ENCODE peak calls at places on chromosome 19, in five cellular contexts. One of them, this sample, is unnamed.

GRCh38 chr19:43643326-43643725 is 3.7 kb upstream of the CADM4 start:
- DNase-seq in H1: no peak
- DNase-seq in trophoblast cell: no peak
- DNase-seq in neuronal stem cell: no peak
- DNase-seq in mesenchymal stem cell: no peak
- DNase-seq in this sample: no peak

GRCh38 chr19:37655689-37656491 is 625 bp upstream of the ZFP30 start:
- DNase-seq in mesenchymal stem cell: peak
- DNase-seq in H1: peak
- DNase-seq in neuronal stem cell: peak
- DNase-seq in trophoblast cell: peak
- DNase-seq in this sample: peak

GRCh38 chr19:53037101-53038097 is 7.1 kb upstream of the ERVV-2 start:
- DNase-seq in mesenchymal stem cell: no peak
- DNase-seq in neuronal stem cell: no peak
- DNase-seq in trophoblast cell: peak
- DNase-seq in H1: peak
- DNase-seq in this sample: peak

GRCh38 chr19:44720945-44721344 is 22.0 kb downstream of the CEACAM16 start:
- DNase-seq in neuronal stem cell: no peak
- DNase-seq in H1: no peak
- DNase-seq in mesenchymal stem cell: no peak
- DNase-seq in trophoblast cell: peak
- DNase-seq in this sample: no peak

GRCh38 chr19:29278716-29279115 is 65.8 kb upstream of the UQCRFS1 start:
- DNase-seq in trophoblast cell: no peak
- DNase-seq in mesenchymal stem cell: no peak
- DNase-seq in H1: no peak
- DNase-seq in neuronal stem cell: no peak
- DNase-seq in this sample: no peak

GRCh38 chr19:14476663-14477401 is 1.7 kb upstream of the PTGER1 start:
- DNase-seq in mesenchymal stem cell: peak
- DNase-seq in H1: peak
- DNase-seq in trophoblast cell: peak
- DNase-seq in neuronal stem cell: no peak
- DNase-seq in this sample: no peak

GRCh38 chr19:46537136-46538097 is 41.8 kb upstream of the PNMA8B start:
- DNase-seq in trophoblast cell: peak
- DNase-seq in neuronal stem cell: no peak
- DNase-seq in H1: peak
- DNase-seq in mesenchymal stem cell: peak
- DNase-seq in this sample: peak

GRCh38 chr19:4573682-4574081 is 14.2 kb upstream of the SEMA6B start:
- DNase-seq in H1: no peak
- DNase-seq in neuronal stem cell: no peak
- DNase-seq in trophoblast cell: no peak
- DNase-seq in mesenchymal stem cell: no peak
- DNase-seq in this sample: no peak

GRCh38 chr19:37867831-37868230 is 38.6 kb downstream of the WDR87 start:
- DNase-seq in mesenchymal stem cell: peak
- DNase-seq in H1: no peak
- DNase-seq in trophoblast cell: no peak
- DNase-seq in neuronal stem cell: no peak
- DNase-seq in this sample: no peak

GRCh38 chr19:18999016-18999758 is 34.1 kb downstream of the SUGP2 start:
- DNase-seq in neuronal stem cell: no peak
- DNase-seq in mesenchymal stem cell: no peak
- DNase-seq in trophoblast cell: no peak
- DNase-seq in H1: no peak
- DNase-seq in this sample: no peak

DNA sequence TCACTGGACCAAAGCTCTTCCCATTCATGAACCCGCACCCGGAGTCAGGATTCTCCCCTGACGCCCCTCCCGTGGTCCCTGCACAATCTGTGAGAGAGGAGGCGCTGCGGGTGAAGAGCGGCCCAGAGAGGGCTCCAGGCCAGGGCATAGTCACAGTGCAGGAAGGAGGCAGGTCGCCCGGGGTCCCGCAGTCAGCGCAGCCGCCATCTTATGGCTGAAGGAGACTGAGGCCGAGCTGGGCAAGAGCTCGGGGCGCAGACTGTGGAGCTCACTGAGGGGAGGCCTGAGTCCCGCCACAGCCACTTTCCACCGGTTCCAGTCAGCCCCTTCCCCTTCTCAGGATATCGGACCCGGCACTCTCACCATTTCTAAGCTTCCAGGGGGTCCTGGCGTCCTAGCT is 300 bp downstream of the ZNF99 start:
- DNase-seq in trophoblast cell: no peak
- DNase-seq in H1: no peak
- DNase-seq in mesenchymal stem cell: no peak
- DNase-seq in neuronal stem cell: no peak
- DNase-seq in this sample: no peak
- H2BK12ac ChIP-seq in trophoblast cell: no peak
- H2BK12ac ChIP-seq in H1: no peak
- H2BK12ac ChIP-seq in mesenchymal stem cell: no peak
- H2BK12ac ChIP-seq in neuronal stem cell: no peak
- H2BK12ac ChIP-seq in this sample: no peak

GRCh38 chr19:41720103-41720502 is 11.7 kb downstream of the CEACAM5 start:
- DNase-seq in H1: no peak
- DNase-seq in trophoblast cell: no peak
- DNase-seq in neuronal stem cell: no peak
- DNase-seq in mesenchymal stem cell: no peak
- DNase-seq in this sample: no peak
- H2BK12ac ChIP-seq in H1: no peak
- H2BK12ac ChIP-seq in trophoblast cell: no peak
- H2BK12ac ChIP-seq in neuronal stem cell: no peak
- H2BK12ac ChIP-seq in mesenchymal stem cell: no peak
- H2BK12ac ChIP-seq in this sample: no peak

GRCh38 chr19:2694196-2694595 is 8.3 kb downstream of the GNG7 start:
- DNase-seq in mesenchymal stem cell: no peak
- DNase-seq in neuronal stem cell: no peak
- DNase-seq in H1: no peak
- DNase-seq in trophoblast cell: no peak
- DNase-seq in this sample: no peak

GRCh38 chr19:2690856-2691255 is 11.6 kb downstream of the GNG7 start:
- DNase-seq in neuronal stem cell: no peak
- DNase-seq in H1: no peak
- DNase-seq in trophoblast cell: no peak
- DNase-seq in mesenchymal stem cell: no peak
- DNase-seq in this sample: no peak

GRCh38 chr19:2695288-2695866 is 7.1 kb downstream of the GNG7 start:
- DNase-seq in trophoblast cell: no peak
- DNase-seq in H1: no peak
- DNase-seq in mesenchymal stem cell: no peak
- DNase-seq in neuronal stem cell: no peak
- DNase-seq in this sample: no peak

GRCh38 chr19:2693492-2693891 is 9.0 kb downstream of the GNG7 start:
- DNase-seq in H1: no peak
- DNase-seq in mesenchymal stem cell: no peak
- DNase-seq in neuronal stem cell: no peak
- DNase-seq in trophoblast cell: no peak
- DNase-seq in this sample: no peak

DNA sequence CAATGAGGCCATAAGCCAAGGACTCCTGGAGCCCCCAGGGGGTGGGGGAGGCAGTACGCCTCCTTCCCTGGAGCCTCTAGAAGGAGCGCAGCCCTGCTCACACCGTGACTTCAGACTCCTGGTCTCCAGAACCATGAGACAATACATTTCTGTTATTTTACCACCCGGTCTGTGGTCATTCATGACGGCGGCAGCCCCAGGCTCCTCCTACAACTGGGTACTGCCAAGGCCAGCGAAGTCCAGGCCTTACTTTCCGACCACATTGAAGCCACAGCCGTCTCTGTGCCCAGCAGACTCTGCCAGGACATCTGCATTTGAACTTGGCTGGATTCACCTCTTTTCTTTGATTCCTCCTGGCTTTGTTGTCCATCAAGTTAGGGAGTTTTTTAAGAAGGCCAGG is 10.5 kb downstream of the GNG7 start:
- DNase-seq in trophoblast cell: no peak
- DNase-seq in mesenchymal stem cell: no peak
- DNase-seq in H1: no peak
- DNase-seq in neuronal stem cell: no peak
- DNase-seq in this sample: no peak
- H2BK12ac ChIP-seq in trophoblast cell: no peak
- H2BK12ac ChIP-seq in mesenchymal stem cell: no peak
- H2BK12ac ChIP-seq in H1: no peak
- H2BK12ac ChIP-seq in neuronal stem cell: no peak
- H2BK12ac ChIP-seq in this sample: no peak

GRCh38 chr19:38905186-38905539 is 5.4 kb downstream of the NFKBIB start:
- DNase-seq in H1: no peak
- DNase-seq in trophoblast cell: no peak
- DNase-seq in mesenchymal stem cell: no peak
- DNase-seq in neuronal stem cell: no peak
- DNase-seq in this sample: no peak
- H2BK12ac ChIP-seq in H1: no peak
- H2BK12ac ChIP-seq in trophoblast cell: no peak
- H2BK12ac ChIP-seq in mesenchymal stem cell: no peak
- H2BK12ac ChIP-seq in neuronal stem cell: no peak
- H2BK12ac ChIP-seq in this sample: no peak

GRCh38 chr19:11111117-11111770 is 22.0 kb downstream of the LDLR start:
- DNase-seq in H1: no peak
- DNase-seq in mesenchymal stem cell: no peak
- DNase-seq in trophoblast cell: no peak
- DNase-seq in neuronal stem cell: no peak
- DNase-seq in this sample: no peak

GRCh38 chr19:11111771-11112144 is 22.5 kb downstream of the LDLR start:
- DNase-seq in mesenchymal stem cell: no peak
- DNase-seq in trophoblast cell: no peak
- DNase-seq in H1: no peak
- DNase-seq in neuronal stem cell: no peak
- DNase-seq in this sample: no peak

GRCh38 chr19:11115895-11116446 is 26.7 kb downstream of the LDLR start:
- DNase-seq in mesenchymal stem cell: no peak
- DNase-seq in trophoblast cell: no peak
- DNase-seq in neuronal stem cell: no peak
- DNase-seq in H1: no peak
- DNase-seq in this sample: no peak

GRCh38 chr19:11115042-11115441 is 25.8 kb downstream of the LDLR start:
- DNase-seq in H1: no peak
- DNase-seq in mesenchymal stem cell: no peak
- DNase-seq in neuronal stem cell: no peak
- DNase-seq in trophoblast cell: no peak
- DNase-seq in this sample: no peak

GRCh38 chr19:11113140-11113708 is 24.0 kb downstream of the LDLR start:
- DNase-seq in trophoblast cell: no peak
- DNase-seq in mesenchymal stem cell: no peak
- DNase-seq in H1: no peak
- DNase-seq in neuronal stem cell: no peak
- DNase-seq in this sample: no peak
- H2BK12ac ChIP-seq in trophoblast cell: no peak
- H2BK12ac ChIP-seq in mesenchymal stem cell: no peak
- H2BK12ac ChIP-seq in H1: no peak
- H2BK12ac ChIP-seq in neuronal stem cell: no peak
- H2BK12ac ChIP-seq in this sample: no peak

GRCh38 chr19:56304243-56304642 is 10.4 kb downstream of the ZSCAN5A start:
- DNase-seq in neuronal stem cell: no peak
- DNase-seq in mesenchymal stem cell: no peak
- DNase-seq in trophoblast cell: no peak
- DNase-seq in H1: no peak
- DNase-seq in this sample: no peak

GRCh38 chr19:56299688-56300087 is 15.0 kb downstream of the ZSCAN5A start:
- DNase-seq in trophoblast cell: no peak
- DNase-seq in neuronal stem cell: no peak
- DNase-seq in mesenchymal stem cell: no peak
- DNase-seq in H1: no peak
- DNase-seq in this sample: no peak

GRCh38 chr19:56301152-56301551 is 13.5 kb downstream of the ZSCAN5A start:
- DNase-seq in trophoblast cell: no peak
- DNase-seq in neuronal stem cell: no peak
- DNase-seq in H1: no peak
- DNase-seq in mesenchymal stem cell: peak
- DNase-seq in this sample: no peak

GRCh38 chr19:56297010-56297409 is 17.6 kb downstream of the ZSCAN5A start:
- DNase-seq in H1: no peak
- DNase-seq in trophoblast cell: no peak
- DNase-seq in neuronal stem cell: no peak
- DNase-seq in mesenchymal stem cell: no peak
- DNase-seq in this sample: no peak

DNA sequence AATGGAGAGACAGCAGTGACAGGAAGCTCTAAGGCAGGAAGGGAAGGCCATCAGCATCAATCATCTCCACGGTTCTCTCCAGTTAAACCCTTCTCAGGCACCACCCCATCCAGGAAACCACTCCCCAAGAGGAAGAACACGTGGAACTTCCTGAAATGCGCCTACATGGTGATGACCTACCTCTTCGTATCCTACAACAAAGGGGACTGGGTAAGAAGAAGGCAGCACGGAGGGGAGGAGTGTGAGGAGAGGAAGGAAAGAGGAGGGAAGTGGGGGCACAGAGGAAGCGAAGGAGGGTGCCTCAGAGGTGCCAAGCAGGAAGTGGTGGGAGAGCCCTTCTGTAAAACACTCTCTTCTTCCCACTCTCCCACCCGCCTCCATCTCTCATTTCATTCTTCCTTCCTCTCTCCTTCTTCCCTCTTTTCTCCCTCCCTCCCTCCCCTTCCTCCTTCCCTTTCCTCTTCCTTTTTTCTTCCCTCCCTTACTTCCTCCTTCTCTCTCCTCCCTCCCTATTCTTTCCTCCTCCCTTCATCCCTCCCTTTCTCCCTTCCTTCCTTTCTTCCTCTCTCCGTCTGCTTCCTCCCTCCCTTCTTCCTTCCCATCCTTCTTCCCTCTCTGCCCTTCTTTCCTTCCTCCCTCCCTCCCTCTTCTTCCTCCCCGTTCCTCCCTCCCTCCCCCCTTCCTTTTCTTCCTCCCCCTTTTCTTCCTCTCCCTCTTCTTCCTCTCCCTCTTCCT is 12.6 kb downstream of the ZSCAN5A start:
- DNase-seq in neuronal stem cell: no peak
- DNase-seq in H1: no peak
- DNase-seq in mesenchymal stem cell: no peak
- DNase-seq in trophoblast cell: no peak
- DNase-seq in this sample: no peak
- H2BK12ac ChIP-seq in neuronal stem cell: no peak
- H2BK12ac ChIP-seq in H1: no peak
- H2BK12ac ChIP-seq in mesenchymal stem cell: no peak
- H2BK12ac ChIP-seq in trophoblast cell: no peak
- H2BK12ac ChIP-seq in this sample: no peak

DNA sequence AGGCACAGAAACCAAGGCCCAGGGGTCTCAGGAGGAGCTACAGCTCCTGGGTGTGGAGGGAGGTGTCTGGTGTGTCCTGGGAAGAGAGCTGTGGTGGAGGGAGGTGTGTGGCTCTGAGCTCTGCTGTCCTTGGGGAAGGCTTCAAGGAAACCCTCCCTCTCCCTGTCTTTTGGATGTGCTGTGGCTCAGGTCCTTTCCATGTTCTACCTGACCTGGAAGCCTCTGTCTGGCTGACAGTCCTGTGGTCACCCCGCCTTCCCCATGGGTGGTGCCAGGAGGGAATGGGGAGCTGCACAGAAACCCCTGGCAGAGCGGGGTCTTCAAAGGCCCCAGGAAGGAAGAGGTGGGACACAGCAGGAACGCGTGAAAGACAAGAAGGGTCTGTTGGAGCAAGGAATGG is 617 bp upstream of the CEACAM7 start:
- DNase-seq in trophoblast cell: no peak
- DNase-seq in mesenchymal stem cell: no peak
- DNase-seq in H1: no peak
- DNase-seq in neuronal stem cell: no peak
- DNase-seq in this sample: no peak
- H2BK12ac ChIP-seq in trophoblast cell: no peak
- H2BK12ac ChIP-seq in mesenchymal stem cell: no peak
- H2BK12ac ChIP-seq in H1: no peak
- H2BK12ac ChIP-seq in neuronal stem cell: no peak
- H2BK12ac ChIP-seq in this sample: no peak

This sample was measured in H9.